ENCODE peak calls at places on chromosomes 13 and 19, in five cellular contexts. One of them, this sample, is unnamed.

GRCh38 chr13:100636441-100636840 is 38.2 kb downstream of the TMTC4 start:
- DNase-seq in upper lobe of right lung: no peak
- DNase-seq in hepatic stellate cell: no peak
- DNase-seq in BE2C: no peak
- DNase-seq in nephron progenitor cell: no peak
- DNase-seq in this sample: no peak

GRCh38 chr13:62209539-62209938 is 793.9 kb upstream of the PCDH20 start:
- DNase-seq in upper lobe of right lung: no peak
- DNase-seq in BE2C: no peak
- DNase-seq in nephron progenitor cell: no peak
- DNase-seq in hepatic stellate cell: no peak
- DNase-seq in this sample: no peak

GRCh38 chr19:1245884-1246816 is 2.2 kb upstream of the MIDN start:
- DNase-seq in BE2C: no peak
- DNase-seq in hepatic stellate cell: no peak
- DNase-seq in upper lobe of right lung: peak
- DNase-seq in nephron progenitor cell: peak
- DNase-seq in this sample: no peak

GRCh38 chr13:44622259-44622658 is 46.1 kb upstream of the TSC22D1 start:
- DNase-seq in nephron progenitor cell: no peak
- DNase-seq in upper lobe of right lung: no peak
- DNase-seq in hepatic stellate cell: no peak
- DNase-seq in BE2C: no peak
- DNase-seq in this sample: no peak

GRCh38 chr19:43460362-43461016 is 4.9 kb downstream of the LYPD3 start:
- DNase-seq in hepatic stellate cell: no peak
- DNase-seq in BE2C: no peak
- DNase-seq in upper lobe of right lung: no peak
- DNase-seq in nephron progenitor cell: no peak
- DNase-seq in this sample: no peak

GRCh38 chr19:18745012-18745735 is 45.9 kb downstream of the COMP start:
- DNase-seq in nephron progenitor cell: no peak
- DNase-seq in hepatic stellate cell: no peak
- DNase-seq in BE2C: peak
- DNase-seq in upper lobe of right lung: no peak
- DNase-seq in this sample: no peak

GRCh38 chr13:111666377-111666776 is 345.9 kb downstream of the TEX29 start:
- DNase-seq in hepatic stellate cell: no peak
- DNase-seq in BE2C: no peak
- DNase-seq in nephron progenitor cell: no peak
- DNase-seq in upper lobe of right lung: no peak
- DNase-seq in this sample: no peak

GRCh38 chr13:97945792-97946419 is 7.6 kb upstream of the IPO5 start:
- DNase-seq in BE2C: no peak
- DNase-seq in upper lobe of right lung: no peak
- DNase-seq in hepatic stellate cell: no peak
- DNase-seq in nephron progenitor cell: no peak
- DNase-seq in this sample: peak

GRCh38 chr13:40167327-40167726 is 499.1 kb downstream of the FOXO1 start:
- DNase-seq in nephron progenitor cell: no peak
- DNase-seq in hepatic stellate cell: no peak
- DNase-seq in upper lobe of right lung: no peak
- DNase-seq in BE2C: no peak
- DNase-seq in this sample: no peak